ENCODE peak calls at places on chromosomes 2 and 18, in eight cellular contexts. V, C, M, Q, R, E, U and Y are unnamed samples.

GRCh38 chr2:151423760-151424159 is 14.1 kb downstream of the RIF1 start:
- DNase-seq in U (no peak), M (no peak), C (no peak), Q (no peak), R (no peak), V (no peak), E (no peak), Y (no peak)

GRCh38 chr2:241551599-241551997 is 6.9 kb upstream of the BOK start:
- DNase-seq in C (no peak), E (no peak), M (no peak), Q (no peak), V (no peak), U (no peak), R (no peak), Y (no peak)

GRCh38 chr2:105291981-105292380 is 37.6 kb downstream of the TGFBRAP1 start:
- DNase-seq in M (no peak), R (no peak), V (peak; percentile 10), E (no peak), Q (no peak), U (no peak), C (no peak), Y (no peak)

GRCh38 chr2:14626873-14627272 is 5.6 kb upstream of the LRATD1 start:
- DNase-seq in U (no peak), M (no peak), C (peak; percentile 50), R (no peak), E (no peak), Q (no peak), V (no peak), Y (no peak)

GRCh38 chr18:28961669-28962228 is 784.8 kb upstream of the CDH2 start:
- DNase-seq in V (peak; percentile 22), U (peak; percentile 38), C (no peak), E (no peak), Q (no peak), M (no peak), R (no peak), Y (no peak)

GRCh38 chr2:80001704-80002103 is 302.8 kb downstream of the LRRTM1 start:
- DNase-seq in Q (no peak), U (no peak), E (no peak), C (no peak), R (no peak), M (no peak), V (peak; percentile 75), Y (no peak)

GRCh38 chr2:66433945-66434678 is 813 bp upstream of the MEIS1 start:
- DNase-seq in R (peak; percentile 69), V (peak; percentile 76), U (peak; percentile 68), E (peak; percentile 58), Q (peak; percentile 71), C (peak; percentile 69), M (peak; percentile 64), Y (peak; percentile 23)

GRCh38 chr18:45628979-45629958 is 14.0 kb downstream of the SLC14A2 start:
- DNase-seq in M (no peak), V (peak; percentile 38), C (no peak), Q (no peak), U (peak; percentile 50), E (no peak), R (peak; percentile 72), Y (no peak)

GRCh38 chr2:60484080-60484737 is 69.2 kb downstream of the BCL11A start:
- DNase-seq in Q (no peak), U (no peak), R (no peak), M (no peak), C (no peak), V (peak; percentile 76), E (no peak), Y (no peak)

GRCh38 chr2:46963961-46964673 is 48.5 kb upstream of the MCFD2 start:
- DNase-seq in C (no peak), R (no peak), Q (no peak), E (no peak), M (no peak), V (no peak), U (peak; percentile 56), Y (peak; percentile 79)

GRCh38 chr2:96815326-96816126 is 542 bp upstream of the CNNM3 start:
- DNase-seq in Q (no peak), V (peak; percentile 63), E (no peak), U (no peak), R (peak; percentile 83), C (no peak), M (peak; percentile 66), Y (peak; percentile 79)

GRCh38 chr2:175741164-175741563 is 260.9 kb downstream of the LNPK start:
- DNase-seq in E (no peak), R (no peak), V (no peak), M (no peak), C (no peak), Q (no peak), U (no peak), Y (no peak)
- TF ChIP-seq POLR2A in E (no peak), R (no peak), V (no peak), M (no peak), C (no peak), Q (no peak), U (no peak), Y (no peak)

DNA sequence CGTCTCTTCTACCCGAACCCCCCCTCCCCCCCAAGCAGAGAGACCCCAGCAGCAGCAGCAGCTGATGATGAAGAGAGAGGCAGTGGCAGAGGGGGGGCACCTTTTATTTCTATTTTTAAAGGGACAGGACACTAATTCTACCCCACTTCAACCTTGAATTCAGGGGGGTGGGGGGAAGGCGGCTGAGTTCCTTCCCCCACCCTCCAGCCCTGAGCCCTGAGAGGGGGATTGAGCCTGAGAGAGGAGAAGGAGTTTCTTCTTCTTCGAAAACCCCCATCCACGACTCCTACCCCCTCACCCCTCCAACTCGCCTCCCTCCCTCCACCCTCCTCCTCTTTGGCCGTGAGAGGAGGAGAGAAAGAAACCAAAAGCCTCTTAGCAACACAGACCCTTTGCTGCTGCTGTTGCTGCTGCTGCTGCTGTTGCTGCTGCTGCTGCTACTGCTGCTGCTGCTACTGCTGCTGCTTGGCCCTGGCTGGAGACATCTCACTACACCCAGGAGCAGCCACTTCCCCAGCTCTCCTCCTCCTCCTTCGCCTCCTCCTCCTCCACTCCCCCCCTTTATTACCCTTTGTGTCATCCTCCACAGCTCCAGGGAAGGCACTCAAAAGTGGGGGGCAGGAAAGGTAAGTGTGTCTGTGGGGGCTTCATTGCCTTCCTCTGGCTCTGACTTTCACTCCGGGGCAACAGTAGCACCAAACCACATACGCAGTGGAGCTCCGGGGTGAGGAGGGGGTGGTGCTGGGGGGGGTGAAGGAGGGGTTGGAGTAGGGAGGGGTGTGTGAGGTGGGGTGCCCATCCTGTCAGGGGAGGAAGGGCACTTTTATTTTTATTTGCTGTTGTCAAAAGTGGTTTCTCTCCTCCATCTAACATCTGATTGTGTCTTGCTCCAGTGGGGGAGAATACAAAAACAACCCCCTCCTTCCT is at the start of gene MBD5:
- DNase-seq in E (peak; percentile 40), U (peak; percentile 70), C (peak; percentile 37), M (peak; percentile 49), Q (no peak), V (peak; percentile 58), R (peak; percentile 88), Y (peak; percentile 9)
- TF ChIP-seq POLR2A in E (no peak), U (no peak), C (no peak), M (peak; percentile 24), Q (peak; percentile 16), V (peak; percentile 32), R (no peak), Y (peak; percentile 47)

GRCh38 chr2:217505303-217505702 is 497.5 kb downstream of the TNS1 start:
- DNase-seq in V (no peak), Q (no peak), E (no peak), U (no peak), C (no peak), R (no peak), M (no peak), Y (no peak)

GRCh38 chr2:217497850-217498377 is 504.9 kb downstream of the TNS1 start:
- DNase-seq in C (no peak), R (no peak), M (no peak), V (no peak), Q (no peak), E (no peak), U (no peak), Y (no peak)

DNA sequence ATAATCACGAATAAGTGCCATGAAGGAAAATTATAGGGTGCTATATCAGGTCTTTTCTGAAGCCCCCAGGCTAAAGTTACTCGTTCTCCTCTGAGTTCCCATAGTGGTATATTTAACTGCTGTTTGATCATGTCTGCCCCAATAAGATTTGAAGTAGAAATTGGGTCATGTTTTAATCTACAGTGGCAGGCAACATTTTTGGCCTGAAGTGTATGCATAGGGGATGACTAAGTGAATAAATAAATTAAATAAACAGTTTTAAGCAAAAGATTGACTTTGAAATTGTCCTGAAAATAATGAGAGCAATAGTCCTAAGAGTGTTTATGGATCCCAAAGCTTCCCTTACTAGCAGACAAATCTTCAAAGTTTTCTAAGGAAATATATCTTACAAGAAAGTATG is 500.9 kb downstream of the TNS1 start:
- DNase-seq in M (no peak), C (no peak), Q (no peak), R (no peak), V (no peak), E (no peak), U (no peak), Y (no peak)
- TF ChIP-seq POLR2A in M (no peak), C (no peak), Q (no peak), R (no peak), V (no peak), E (no peak), U (no peak), Y (no peak)

GRCh38 chr2:85854897-85855296 is 33.9 kb downstream of the ST3GAL5 start:
- DNase-seq in V (no peak), R (no peak), M (no peak), U (no peak), E (no peak), C (no peak), Q (no peak), Y (no peak)

GRCh38 chr2:85852979-85853498 is 35.8 kb downstream of the ST3GAL5 start:
- DNase-seq in M (no peak), R (peak; percentile 93), E (no peak), C (peak; percentile 45), Q (no peak), V (no peak), U (no peak), Y (no peak)

GRCh38 chr2:85854166-85854509 is 34.7 kb downstream of the ST3GAL5 start:
- DNase-seq in M (no peak), U (no peak), E (no peak), Q (no peak), R (no peak), C (no peak), V (no peak), Y (no peak)

GRCh38 chr2:85852078-85852790 is 36.6 kb downstream of the ST3GAL5 start:
- DNase-seq in R (no peak), U (no peak), Q (no peak), M (no peak), E (no peak), C (no peak), V (no peak), Y (no peak)

GRCh38 chr2:85853499-85854165 is 35.2 kb downstream of the ST3GAL5 start:
- DNase-seq in U (no peak), M (no peak), E (no peak), Q (no peak), R (no peak), V (no peak), C (no peak), Y (no peak)
- TF ChIP-seq POLR2A in U (no peak), M (no peak), E (no peak), Q (no peak), R (no peak), V (no peak), C (no peak), Y (no peak)

GRCh38 chr18:39039828-39040227 is 1474.2 kb upstream of the CELF4 start:
- DNase-seq in M (no peak), Q (no peak), C (no peak), U (no peak), R (no peak), V (no peak), E (no peak), Y (no peak)

GRCh38 chr18:39033312-39033711 is 1467.7 kb upstream of the CELF4 start:
- DNase-seq in R (no peak), Q (no peak), V (no peak), M (no peak), E (no peak), C (no peak), U (no peak), Y (no peak)

GRCh38 chr18:39037925-39038324 is 1472.3 kb upstream of the CELF4 start:
- DNase-seq in Q (no peak), R (no peak), C (no peak), U (no peak), M (no peak), V (no peak), E (no peak), Y (no peak)
- TF ChIP-seq POLR2A in Q (no peak), R (no peak), C (no peak), U (no peak), M (no peak), V (no peak), E (no peak), Y (no peak)